ENCODE peak calls at places on chromosomes 12 and 14, in four cellular contexts. One of them, this sample, is unnamed.
A peak's percentile ranks its signal among the peaks of the same experiment; 100 is the strongest.

GRCh38 chr12:55060470-55060869 is 40.7 kb downstream of the NEUROD4 start:
- DNase-seq in astrocyte: no peak
- DNase-seq in lung microvascular endothelial cell: no peak
- DNase-seq in stimulated activated CD4-positive, alpha-beta T cell treated with anti-CD3 and anti-CD28 coated beads, Interleukin-1b, Interleukin-23, amount 100 ng/mL, for 1 hour: no peak
- DNase-seq in this sample: no peak

GRCh38 chr12:27083861-27084271 is 1.5 kb upstream of the C12orf71 start:
- DNase-seq in lung microvascular endothelial cell: peak; percentile 65
- DNase-seq in astrocyte: peak; percentile 56
- DNase-seq in stimulated activated CD4-positive, alpha-beta T cell treated with anti-CD3 and anti-CD28 coated beads, Interleukin-1b, Interleukin-23, amount 100 ng/mL, for 1 hour: no peak
- DNase-seq in this sample: no peak

GRCh38 chr12:89706551-89707348 is 1.9 kb downstream of the ATP2B1 start:
- DNase-seq in stimulated activated CD4-positive, alpha-beta T cell treated with anti-CD3 and anti-CD28 coated beads, Interleukin-1b, Interleukin-23, amount 100 ng/mL, for 1 hour: no peak
- DNase-seq in lung microvascular endothelial cell: peak; percentile 6
- DNase-seq in astrocyte: peak; percentile 22
- DNase-seq in this sample: no peak

GRCh38 chr12:79725987-79726386 is 35.2 kb upstream of the PAWR start:
- DNase-seq in stimulated activated CD4-positive, alpha-beta T cell treated with anti-CD3 and anti-CD28 coated beads, Interleukin-1b, Interleukin-23, amount 100 ng/mL, for 1 hour: no peak
- DNase-seq in astrocyte: peak; percentile 86
- DNase-seq in lung microvascular endothelial cell: peak; percentile 6
- DNase-seq in this sample: no peak

GRCh38 chr14:44586910-44587309 is 79.8 kb upstream of the FSCB start:
- DNase-seq in stimulated activated CD4-positive, alpha-beta T cell treated with anti-CD3 and anti-CD28 coated beads, Interleukin-1b, Interleukin-23, amount 100 ng/mL, for 1 hour: no peak
- DNase-seq in lung microvascular endothelial cell: no peak
- DNase-seq in astrocyte: no peak
- DNase-seq in this sample: no peak

GRCh38 chr14:93126124-93126523 is 10.4 kb upstream of the ITPK1 start:
- DNase-seq in lung microvascular endothelial cell: no peak
- DNase-seq in astrocyte: no peak
- DNase-seq in stimulated activated CD4-positive, alpha-beta T cell treated with anti-CD3 and anti-CD28 coated beads, Interleukin-1b, Interleukin-23, amount 100 ng/mL, for 1 hour: no peak
- DNase-seq in this sample: no peak

GRCh38 chr12:109999983-110000505 is 814 bp downstream of the ANKRD13A start:
- DNase-seq in stimulated activated CD4-positive, alpha-beta T cell treated with anti-CD3 and anti-CD28 coated beads, Interleukin-1b, Interleukin-23, amount 100 ng/mL, for 1 hour: no peak
- DNase-seq in astrocyte: peak; percentile 45
- DNase-seq in lung microvascular endothelial cell: peak; percentile 41
- DNase-seq in this sample: no peak

GRCh38 chr14:98937021-98937420 is 335.0 kb downstream of the BCL11B start:
- DNase-seq in astrocyte: no peak
- DNase-seq in stimulated activated CD4-positive, alpha-beta T cell treated with anti-CD3 and anti-CD28 coated beads, Interleukin-1b, Interleukin-23, amount 100 ng/mL, for 1 hour: no peak
- DNase-seq in lung microvascular endothelial cell: no peak
- DNase-seq in this sample: no peak

GRCh38 chr12:42284876-42285275 is 41.0 kb downstream of the ZCRB1 start:
- DNase-seq in stimulated activated CD4-positive, alpha-beta T cell treated with anti-CD3 and anti-CD28 coated beads, Interleukin-1b, Interleukin-23, amount 100 ng/mL, for 1 hour: no peak
- DNase-seq in astrocyte: peak; percentile 0
- DNase-seq in lung microvascular endothelial cell: no peak
- DNase-seq in this sample: no peak

GRCh38 chr14:84969501-84969900 is 560.4 kb upstream of the FLRT2 start:
- DNase-seq in lung microvascular endothelial cell: no peak
- DNase-seq in stimulated activated CD4-positive, alpha-beta T cell treated with anti-CD3 and anti-CD28 coated beads, Interleukin-1b, Interleukin-23, amount 100 ng/mL, for 1 hour: no peak
- DNase-seq in astrocyte: no peak
- DNase-seq in this sample: no peak

GRCh38 chr14:100571837-100572236 is 15.4 kb downstream of the BEGAIN start:
- DNase-seq in astrocyte: no peak
- DNase-seq in stimulated activated CD4-positive, alpha-beta T cell treated with anti-CD3 and anti-CD28 coated beads, Interleukin-1b, Interleukin-23, amount 100 ng/mL, for 1 hour: no peak
- DNase-seq in lung microvascular endothelial cell: no peak
- DNase-seq in this sample: no peak

GRCh38 chr14:68104518-68104917 is 284.9 kb downstream of the RAD51B start:
- DNase-seq in lung microvascular endothelial cell: peak; percentile 17
- DNase-seq in stimulated activated CD4-positive, alpha-beta T cell treated with anti-CD3 and anti-CD28 coated beads, Interleukin-1b, Interleukin-23, amount 100 ng/mL, for 1 hour: no peak
- DNase-seq in astrocyte: peak; percentile 97
- DNase-seq in this sample: no peak

GRCh38 chr12:40312982-40313576 is 88.3 kb downstream of the LRRK2 start:
- DNase-seq in stimulated activated CD4-positive, alpha-beta T cell treated with anti-CD3 and anti-CD28 coated beads, Interleukin-1b, Interleukin-23, amount 100 ng/mL, for 1 hour: no peak
- DNase-seq in astrocyte: peak; percentile 2
- DNase-seq in lung microvascular endothelial cell: peak; percentile 54
- DNase-seq in this sample: no peak

GRCh38 chr12:121423682-121424631 is 24.0 kb downstream of the RNF34 start:
- DNase-seq in stimulated activated CD4-positive, alpha-beta T cell treated with anti-CD3 and anti-CD28 coated beads, Interleukin-1b, Interleukin-23, amount 100 ng/mL, for 1 hour: no peak
- DNase-seq in lung microvascular endothelial cell: no peak
- DNase-seq in astrocyte: no peak
- DNase-seq in this sample: no peak

GRCh38 chr14:55624913-55625312 is 44.9 kb downstream of the KTN1 start:
- DNase-seq in astrocyte: peak; percentile 62
- DNase-seq in stimulated activated CD4-positive, alpha-beta T cell treated with anti-CD3 and anti-CD28 coated beads, Interleukin-1b, Interleukin-23, amount 100 ng/mL, for 1 hour: no peak
- DNase-seq in lung microvascular endothelial cell: no peak
- DNase-seq in this sample: no peak

GRCh38 chr12:66279127-66279712 is 23.1 kb upstream of the HELB start:
- DNase-seq in lung microvascular endothelial cell: peak; percentile 57
- DNase-seq in astrocyte: peak; percentile 3
- DNase-seq in stimulated activated CD4-positive, alpha-beta T cell treated with anti-CD3 and anti-CD28 coated beads, Interleukin-1b, Interleukin-23, amount 100 ng/mL, for 1 hour: no peak
- DNase-seq in this sample: no peak

GRCh38 chr12:28631831-28632230 is 441.6 kb downstream of the CCDC91 start:
- DNase-seq in astrocyte: peak; percentile 4
- DNase-seq in lung microvascular endothelial cell: no peak
- DNase-seq in stimulated activated CD4-positive, alpha-beta T cell treated with anti-CD3 and anti-CD28 coated beads, Interleukin-1b, Interleukin-23, amount 100 ng/mL, for 1 hour: no peak
- DNase-seq in this sample: no peak

GRCh38 chr12:120849765-120850164 is 54.4 kb downstream of the SPPL3 start:
- DNase-seq in lung microvascular endothelial cell: peak; percentile 96
- DNase-seq in astrocyte: peak; percentile 62
- DNase-seq in stimulated activated CD4-positive, alpha-beta T cell treated with anti-CD3 and anti-CD28 coated beads, Interleukin-1b, Interleukin-23, amount 100 ng/mL, for 1 hour: no peak
- DNase-seq in this sample: no peak

GRCh38 chr14:55389330-55389729 is 22.3 kb downstream of the ATG14 start:
- DNase-seq in stimulated activated CD4-positive, alpha-beta T cell treated with anti-CD3 and anti-CD28 coated beads, Interleukin-1b, Interleukin-23, amount 100 ng/mL, for 1 hour: no peak
- DNase-seq in lung microvascular endothelial cell: peak; percentile 47
- DNase-seq in astrocyte: peak; percentile 84
- DNase-seq in this sample: no peak

GRCh38 chr12:58532855-58533608 is 387.3 kb downstream of the LRIG3 start:
- DNase-seq in stimulated activated CD4-positive, alpha-beta T cell treated with anti-CD3 and anti-CD28 coated beads, Interleukin-1b, Interleukin-23, amount 100 ng/mL, for 1 hour: no peak
- DNase-seq in lung microvascular endothelial cell: no peak
- DNase-seq in astrocyte: no peak
- DNase-seq in this sample: no peak

GRCh38 chr14:39393289-39393688 is 38.9 kb downstream of the FBXO33 start:
- DNase-seq in lung microvascular endothelial cell: no peak
- DNase-seq in astrocyte: no peak
- DNase-seq in stimulated activated CD4-positive, alpha-beta T cell treated with anti-CD3 and anti-CD28 coated beads, Interleukin-1b, Interleukin-23, amount 100 ng/mL, for 1 hour: no peak
- DNase-seq in this sample: no peak

GRCh38 chr12:51923506-51924365 is 16.4 kb downstream of the ACVRL1 start:
- DNase-seq in astrocyte: no peak
- DNase-seq in stimulated activated CD4-positive, alpha-beta T cell treated with anti-CD3 and anti-CD28 coated beads, Interleukin-1b, Interleukin-23, amount 100 ng/mL, for 1 hour: peak; percentile 9
- DNase-seq in lung microvascular endothelial cell: peak; percentile 81
- DNase-seq in this sample: no peak

GRCh38 chr12:110906516-110906915 is 13.9 kb downstream of the MYL2 start:
- DNase-seq in astrocyte: no peak
- DNase-seq in lung microvascular endothelial cell: no peak
- DNase-seq in stimulated activated CD4-positive, alpha-beta T cell treated with anti-CD3 and anti-CD28 coated beads, Interleukin-1b, Interleukin-23, amount 100 ng/mL, for 1 hour: no peak
- DNase-seq in this sample: no peak

GRCh38 chr12:4587108-4587507 is 25.1 kb downstream of the DYRK4 start:
- DNase-seq in astrocyte: no peak
- DNase-seq in lung microvascular endothelial cell: no peak
- DNase-seq in stimulated activated CD4-positive, alpha-beta T cell treated with anti-CD3 and anti-CD28 coated beads, Interleukin-1b, Interleukin-23, amount 100 ng/mL, for 1 hour: no peak
- DNase-seq in this sample: no peak

GRCh38 chr14:67942311-67942710 is 122.7 kb downstream of the RAD51B start:
- DNase-seq in astrocyte: no peak
- DNase-seq in lung microvascular endothelial cell: no peak
- DNase-seq in stimulated activated CD4-positive, alpha-beta T cell treated with anti-CD3 and anti-CD28 coated beads, Interleukin-1b, Interleukin-23, amount 100 ng/mL, for 1 hour: no peak
- DNase-seq in this sample: no peak

GRCh38 chr12:9851927-9852326 is 17.2 kb downstream of the CLEC2B start:
- DNase-seq in astrocyte: no peak
- DNase-seq in lung microvascular endothelial cell: no peak
- DNase-seq in stimulated activated CD4-positive, alpha-beta T cell treated with anti-CD3 and anti-CD28 coated beads, Interleukin-1b, Interleukin-23, amount 100 ng/mL, for 1 hour: no peak
- DNase-seq in this sample: no peak

GRCh38 chr14:104187931-104188726 is 49.7 kb downstream of the KIF26A start:
- DNase-seq in lung microvascular endothelial cell: no peak
- DNase-seq in stimulated activated CD4-positive, alpha-beta T cell treated with anti-CD3 and anti-CD28 coated beads, Interleukin-1b, Interleukin-23, amount 100 ng/mL, for 1 hour: no peak
- DNase-seq in astrocyte: no peak
- DNase-seq in this sample: no peak

GRCh38 chr12:50598321-50598862 is 93.6 kb downstream of the DIP2B start:
- DNase-seq in lung microvascular endothelial cell: no peak
- DNase-seq in astrocyte: no peak
- DNase-seq in stimulated activated CD4-positive, alpha-beta T cell treated with anti-CD3 and anti-CD28 coated beads, Interleukin-1b, Interleukin-23, amount 100 ng/mL, for 1 hour: no peak
- DNase-seq in this sample: no peak

GRCh38 chr12:122878780-122879612 is 16.9 kb downstream of the VPS37B start:
- DNase-seq in stimulated activated CD4-positive, alpha-beta T cell treated with anti-CD3 and anti-CD28 coated beads, Interleukin-1b, Interleukin-23, amount 100 ng/mL, for 1 hour: no peak
- DNase-seq in lung microvascular endothelial cell: no peak
- DNase-seq in astrocyte: no peak
- DNase-seq in this sample: no peak

GRCh38 chr14:59482471-59483331 is 1.5 kb downstream of the L3HYPDH start:
- DNase-seq in astrocyte: peak; percentile 93
- DNase-seq in stimulated activated CD4-positive, alpha-beta T cell treated with anti-CD3 and anti-CD28 coated beads, Interleukin-1b, Interleukin-23, amount 100 ng/mL, for 1 hour: no peak
- DNase-seq in lung microvascular endothelial cell: peak; percentile 78
- DNase-seq in this sample: no peak

GRCh38 chr12:75900781-75901254 is 130.8 kb downstream of the PHLDA1 start:
- DNase-seq in lung microvascular endothelial cell: peak; percentile 46
- DNase-seq in astrocyte: no peak
- DNase-seq in stimulated activated CD4-positive, alpha-beta T cell treated with anti-CD3 and anti-CD28 coated beads, Interleukin-1b, Interleukin-23, amount 100 ng/mL, for 1 hour: no peak
- DNase-seq in this sample: no peak

GRCh38 chr12:49702676-49703228 is 4.5 kb downstream of the FMNL3 start:
- DNase-seq in astrocyte: peak; percentile 25
- DNase-seq in stimulated activated CD4-positive, alpha-beta T cell treated with anti-CD3 and anti-CD28 coated beads, Interleukin-1b, Interleukin-23, amount 100 ng/mL, for 1 hour: no peak
- DNase-seq in lung microvascular endothelial cell: peak; percentile 14
- DNase-seq in this sample: no peak

GRCh38 chr12:116661341-116661740 is 76.5 kb downstream of the SPRING1 start:
- DNase-seq in astrocyte: no peak
- DNase-seq in lung microvascular endothelial cell: no peak
- DNase-seq in stimulated activated CD4-positive, alpha-beta T cell treated with anti-CD3 and anti-CD28 coated beads, Interleukin-1b, Interleukin-23, amount 100 ng/mL, for 1 hour: no peak
- DNase-seq in this sample: no peak

GRCh38 chr12:102631274-102631673 is 150.9 kb upstream of the IGF1 start:
- DNase-seq in stimulated activated CD4-positive, alpha-beta T cell treated with anti-CD3 and anti-CD28 coated beads, Interleukin-1b, Interleukin-23, amount 100 ng/mL, for 1 hour: no peak
- DNase-seq in lung microvascular endothelial cell: no peak
- DNase-seq in astrocyte: peak; percentile 76
- DNase-seq in this sample: no peak